ENCODE peak calls at places on chromosomes 5 and 9, in eight cellular contexts. One of them, this sample, is unnamed.

GRCh38 chr5:151047814-151048425 is 27.5 kb downstream of the GPX3 start:
- DNase-seq in HCT116: no peak
- DNase-seq in GM23338: peak; percentile 76
- DNase-seq in DND-41: peak; percentile 31
- DNase-seq in fibroblast of lung: no peak
- DNase-seq in MM.1S: no peak
- DNase-seq in OCI-LY7: peak; percentile 37
- DNase-seq in hepatocyte: no peak
- DNase-seq in this sample: peak; percentile 72

GRCh38 chr5:33277061-33277460 is 163.7 kb upstream of the TARS1 start:
- DNase-seq in MM.1S: no peak
- DNase-seq in HCT116: no peak
- DNase-seq in DND-41: no peak
- DNase-seq in GM23338: no peak
- DNase-seq in OCI-LY7: no peak
- DNase-seq in fibroblast of lung: no peak
- DNase-seq in hepatocyte: no peak
- DNase-seq in this sample: no peak

GRCh38 chr9:96069821-96070220 is 194.3 kb downstream of the ERCC6L2 start:
- DNase-seq in fibroblast of lung: no peak
- DNase-seq in HCT116: no peak
- DNase-seq in OCI-LY7: no peak
- DNase-seq in GM23338: no peak
- DNase-seq in MM.1S: no peak
- DNase-seq in hepatocyte: no peak
- DNase-seq in DND-41: no peak
- DNase-seq in this sample: no peak

GRCh38 chr9:93996367-93996766 is 41.2 kb upstream of the BARX1 start:
- DNase-seq in GM23338: no peak
- DNase-seq in hepatocyte: no peak
- DNase-seq in MM.1S: no peak
- DNase-seq in fibroblast of lung: no peak
- DNase-seq in HCT116: no peak
- DNase-seq in OCI-LY7: no peak
- DNase-seq in DND-41: no peak
- DNase-seq in this sample: no peak

GRCh38 chr9:117462926-117463325 is 48.1 kb upstream of the ASTN2 start:
- DNase-seq in DND-41: no peak
- DNase-seq in MM.1S: no peak
- DNase-seq in GM23338: no peak
- DNase-seq in fibroblast of lung: no peak
- DNase-seq in hepatocyte: no peak
- DNase-seq in OCI-LY7: no peak
- DNase-seq in HCT116: no peak
- DNase-seq in this sample: no peak

GRCh38 chr5:143213231-143213850 is 190.1 kb downstream of the NR3C1 start:
- DNase-seq in OCI-LY7: no peak
- DNase-seq in HCT116: no peak
- DNase-seq in GM23338: no peak
- DNase-seq in DND-41: no peak
- DNase-seq in MM.1S: no peak
- DNase-seq in fibroblast of lung: peak; percentile 66
- DNase-seq in hepatocyte: peak; percentile 28
- DNase-seq in this sample: no peak

GRCh38 chr5:176529824-176530195 is 7.4 kb downstream of the RNF44 start:
- DNase-seq in HCT116: no peak
- DNase-seq in DND-41: peak; percentile 83
- DNase-seq in fibroblast of lung: no peak
- DNase-seq in OCI-LY7: peak; percentile 96
- DNase-seq in MM.1S: no peak
- DNase-seq in hepatocyte: no peak
- DNase-seq in GM23338: no peak
- DNase-seq in this sample: no peak

GRCh38 chr9:22158983-22159382 is 149.9 kb upstream of the CDKN2B start:
- DNase-seq in HCT116: peak; percentile 7
- DNase-seq in DND-41: no peak
- DNase-seq in hepatocyte: peak; percentile 35
- DNase-seq in fibroblast of lung: peak; percentile 86
- DNase-seq in OCI-LY7: no peak
- DNase-seq in MM.1S: no peak
- DNase-seq in GM23338: no peak
- DNase-seq in this sample: no peak

GRCh38 chr9:116632990-116633441 is 54.1 kb upstream of the TRIM32 start:
- DNase-seq in OCI-LY7: no peak
- DNase-seq in fibroblast of lung: peak; percentile 82
- DNase-seq in MM.1S: no peak
- DNase-seq in HCT116: no peak
- DNase-seq in hepatocyte: no peak
- DNase-seq in DND-41: no peak
- DNase-seq in GM23338: no peak
- DNase-seq in this sample: no peak

GRCh38 chr9:30362368-30362767 is 2022.1 kb upstream of the ACO1 start:
- DNase-seq in MM.1S: no peak
- DNase-seq in GM23338: peak; percentile 65
- DNase-seq in HCT116: no peak
- DNase-seq in DND-41: no peak
- DNase-seq in OCI-LY7: no peak
- DNase-seq in hepatocyte: no peak
- DNase-seq in fibroblast of lung: no peak
- DNase-seq in this sample: no peak

GRCh38 chr9:16830806-16831205 is 39.7 kb downstream of the BNC2 start:
- DNase-seq in DND-41: no peak
- DNase-seq in GM23338: no peak
- DNase-seq in HCT116: no peak
- DNase-seq in OCI-LY7: no peak
- DNase-seq in MM.1S: no peak
- DNase-seq in hepatocyte: no peak
- DNase-seq in fibroblast of lung: no peak
- DNase-seq in this sample: no peak

GRCh38 chr9:128552744-128553221 is 396 bp downstream of the SPTAN1 start:
- DNase-seq in MM.1S: peak; percentile 31
- DNase-seq in GM23338: peak; percentile 61
- DNase-seq in hepatocyte: peak; percentile 79
- DNase-seq in OCI-LY7: peak; percentile 68
- DNase-seq in DND-41: peak; percentile 65
- DNase-seq in fibroblast of lung: peak; percentile 32
- DNase-seq in HCT116: no peak
- DNase-seq in this sample: peak; percentile 81

GRCh38 chr9:136372561-136373299 is 739 bp downstream of the CARD9 start:
- DNase-seq in DND-41: no peak
- DNase-seq in HCT116: no peak
- DNase-seq in OCI-LY7: peak; percentile 19
- DNase-seq in hepatocyte: peak; percentile 74
- DNase-seq in fibroblast of lung: peak; percentile 75
- DNase-seq in MM.1S: no peak
- DNase-seq in GM23338: no peak
- DNase-seq in this sample: peak; percentile 71

GRCh38 chr5:17907094-17907493 is 272.8 kb downstream of the TAF11L14 start:
- DNase-seq in OCI-LY7: no peak
- DNase-seq in GM23338: no peak
- DNase-seq in DND-41: no peak
- DNase-seq in hepatocyte: no peak
- DNase-seq in HCT116: no peak
- DNase-seq in MM.1S: no peak
- DNase-seq in fibroblast of lung: no peak
- DNase-seq in this sample: no peak

DNA sequence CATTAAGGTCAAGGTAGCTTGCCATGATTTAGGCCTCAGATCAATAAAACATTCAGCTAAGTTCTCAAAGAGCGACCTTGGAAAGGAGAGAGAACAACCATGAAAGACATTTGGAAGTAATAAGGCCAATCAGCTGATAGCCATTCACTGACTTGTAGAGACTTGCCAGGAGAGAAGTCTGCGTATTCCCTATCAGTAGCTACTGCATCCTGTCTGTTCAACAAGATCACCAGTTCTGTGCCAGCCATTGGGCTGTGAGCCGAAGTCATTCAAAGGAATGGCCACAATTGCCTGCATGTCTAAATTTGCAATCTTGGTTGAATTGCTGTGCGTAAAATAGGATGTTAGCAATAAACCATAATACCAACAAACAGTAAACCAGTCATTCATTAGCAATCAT is 219.8 kb downstream of the FBXL7 start:
- DNase-seq in GM23338: peak; percentile 29
- DNase-seq in OCI-LY7: no peak
- DNase-seq in HCT116: no peak
- DNase-seq in fibroblast of lung: no peak
- DNase-seq in hepatocyte: no peak
- DNase-seq in MM.1S: no peak
- DNase-seq in DND-41: no peak
- DNase-seq in this sample: no peak
- H2AFZ ChIP-seq in GM23338: no peak overlapping the region
- H2AFZ ChIP-seq in OCI-LY7: no peak overlapping the region
- H2AFZ ChIP-seq in HCT116: no peak overlapping the region
- H2AFZ ChIP-seq in fibroblast of lung: no peak overlapping the region
- H2AFZ ChIP-seq in hepatocyte: no peak overlapping the region
- H2AFZ ChIP-seq in MM.1S: no peak overlapping the region
- H2AFZ ChIP-seq in DND-41: no peak overlapping the region
- H2AFZ ChIP-seq in this sample: no peak overlapping the region

DNA sequence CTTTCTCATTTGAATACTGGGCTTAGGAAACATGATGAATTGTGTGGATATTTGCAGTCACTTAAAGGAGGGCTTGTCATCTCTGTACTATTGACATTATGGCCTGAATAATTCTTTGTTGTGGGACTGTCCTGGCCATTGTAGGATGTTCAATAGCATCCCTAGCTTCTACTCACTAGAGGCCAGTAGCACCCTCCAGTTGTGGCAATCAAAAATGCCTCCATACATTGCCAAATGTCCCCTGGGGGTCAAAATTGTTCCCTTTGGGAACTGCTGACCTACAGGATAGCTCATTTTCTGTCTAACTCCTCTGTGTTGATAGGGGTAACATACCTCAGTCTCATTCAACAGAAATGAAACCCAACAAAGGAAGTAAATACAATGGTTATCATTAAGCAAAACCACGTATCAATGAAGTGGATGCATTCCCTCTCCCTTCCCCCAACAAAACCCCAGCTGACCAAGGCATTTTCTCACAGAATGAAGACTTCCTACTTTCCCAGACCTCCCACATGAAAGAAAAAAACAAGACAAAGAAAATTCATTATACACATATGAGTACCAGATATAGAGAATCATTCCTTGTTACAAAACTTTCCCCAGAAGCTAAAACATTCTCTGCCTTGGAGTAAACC is 18.1 kb downstream of the FYB1 start:
- DNase-seq in MM.1S: no peak
- DNase-seq in hepatocyte: no peak
- DNase-seq in DND-41: no peak
- DNase-seq in GM23338: no peak
- DNase-seq in HCT116: no peak
- DNase-seq in OCI-LY7: no peak
- DNase-seq in fibroblast of lung: no peak
- DNase-seq in this sample: no peak
- H3K4me1 ChIP-seq in MM.1S: peaks cover 6% of the 10 kb centered on the region
- H3K4me1 ChIP-seq in hepatocyte: peaks cover 5% of the 10 kb centered on the region
- H3K4me1 ChIP-seq in DND-41: peaks cover 50% of the 10 kb centered on the region
- H3K4me1 ChIP-seq in GM23338: no peaks in the 10 kb centered on the region
- H3K4me1 ChIP-seq in HCT116: peaks cover 16% of the 10 kb centered on the region
- H3K4me1 ChIP-seq in OCI-LY7: no peaks in the 10 kb centered on the region
- H3K4me1 ChIP-seq in fibroblast of lung: no peaks in the 10 kb centered on the region
- H3K4me1 ChIP-seq in this sample: peaks cover 3% of the 10 kb centered on the region

GRCh38 chr5:13251623-13252367 is 692.7 kb downstream of the DNAH5 start:
- DNase-seq in hepatocyte: peak; percentile 16
- DNase-seq in HCT116: no peak
- DNase-seq in OCI-LY7: no peak
- DNase-seq in DND-41: no peak
- DNase-seq in GM23338: peak; percentile 36
- DNase-seq in fibroblast of lung: peak; percentile 85
- DNase-seq in MM.1S: no peak
- DNase-seq in this sample: no peak
- H2AFZ ChIP-seq in hepatocyte: no peak overlapping the region
- H2AFZ ChIP-seq in HCT116: no peak overlapping the region
- H2AFZ ChIP-seq in OCI-LY7: no peak overlapping the region
- H2AFZ ChIP-seq in DND-41: no peak overlapping the region
- H2AFZ ChIP-seq in GM23338: peak overlapping the region; percentile 93
- H2AFZ ChIP-seq in fibroblast of lung: no peak overlapping the region
- H2AFZ ChIP-seq in MM.1S: peak overlapping the region; percentile 10
- H2AFZ ChIP-seq in this sample: no peak overlapping the region

GRCh38 chr9:131679261-131680020 is 60.4 kb downstream of the RAPGEF1 start:
- DNase-seq in DND-41: no peak
- DNase-seq in fibroblast of lung: no peak
- DNase-seq in GM23338: no peak
- DNase-seq in OCI-LY7: no peak
- DNase-seq in HCT116: no peak
- DNase-seq in MM.1S: no peak
- DNase-seq in hepatocyte: no peak
- DNase-seq in this sample: no peak

GRCh38 chr9:131676431-131676972 is 63.4 kb downstream of the RAPGEF1 start:
- DNase-seq in OCI-LY7: peak; percentile 87
- DNase-seq in MM.1S: peak; percentile 96
- DNase-seq in hepatocyte: no peak
- DNase-seq in DND-41: peak; percentile 52
- DNase-seq in HCT116: no peak
- DNase-seq in fibroblast of lung: no peak
- DNase-seq in GM23338: no peak
- DNase-seq in this sample: peak; percentile 70

GRCh38 chr9:131677051-131677444 is 62.8 kb downstream of the RAPGEF1 start:
- DNase-seq in OCI-LY7: no peak
- DNase-seq in GM23338: no peak
- DNase-seq in HCT116: no peak
- DNase-seq in DND-41: no peak
- DNase-seq in fibroblast of lung: peak; percentile 49
- DNase-seq in MM.1S: no peak
- DNase-seq in hepatocyte: no peak
- DNase-seq in this sample: no peak

GRCh38 chr9:131678499-131679111 is 61.3 kb downstream of the RAPGEF1 start:
- DNase-seq in DND-41: no peak
- DNase-seq in hepatocyte: peak; percentile 69
- DNase-seq in fibroblast of lung: peak; percentile 98
- DNase-seq in GM23338: peak; percentile 58
- DNase-seq in MM.1S: peak; percentile 96
- DNase-seq in HCT116: peak; percentile 85
- DNase-seq in OCI-LY7: peak; percentile 90
- DNase-seq in this sample: peak; percentile 86

GRCh38 chr9:131677445-131678180 is 62.3 kb downstream of the RAPGEF1 start:
- DNase-seq in hepatocyte: no peak
- DNase-seq in fibroblast of lung: peak; percentile 77
- DNase-seq in OCI-LY7: peak; percentile 92
- DNase-seq in MM.1S: peak; percentile 80
- DNase-seq in DND-41: no peak
- DNase-seq in HCT116: no peak
- DNase-seq in GM23338: no peak
- DNase-seq in this sample: peak; percentile 79
- H3K4me1 ChIP-seq in hepatocyte: peaks cover 57% of the 10 kb centered on the region
- H3K4me1 ChIP-seq in fibroblast of lung: peaks cover 33% of the 10 kb centered on the region
- H3K4me1 ChIP-seq in OCI-LY7: peaks cover 63% of the 10 kb centered on the region
- H3K4me1 ChIP-seq in MM.1S: peaks cover 54% of the 10 kb centered on the region
- H3K4me1 ChIP-seq in DND-41: peaks cover 13% of the 10 kb centered on the region
- H3K4me1 ChIP-seq in HCT116: peaks cover 40% of the 10 kb centered on the region
- H3K4me1 ChIP-seq in GM23338: peaks cover 78% of the 10 kb centered on the region
- H3K4me1 ChIP-seq in this sample: peaks cover 43% of the 10 kb centered on the region